ENCODE peak calls at places on chromosomes 16 and 17, in ten cellular contexts. A is ACHN; E is DMS153; Z is activated effector memory CD4-positive, alpha-beta T cell treated with anti-CD3 and anti-CD28 coated beads, Interleukin-2, amount 50 U/mL, for 16 hours; V is transverse colon; P is lower leg skin; D is tibial nerve; B is activated T-helper 1 cell treated with anti-CD3 and anti-CD28 coated beads, Interleukin-12 subunit alpha, Interleukin-12 subunit beta, Interleukin-2, Interleukin-4 antibody, amounts not matched to agents 30 ng/mL and 10 ng/mL and 1 ng/mL, durations not matched to agents 14 hours and 24 hours and 36 hours; Y is GM13976; R is kidney glomerular epithelial cell. F is an unnamed sample.

GRCh38 chr16:3073448-3073847 is 8.0 kb downstream of the IL32 start:
- DNase-seq in A (no peak), E (no peak), Z (no peak), V (no peak), P (no peak), D (no peak), B (no peak), Y (no peak), R (no peak), F (no peak)

GRCh38 chr16:53912155-53912554 is 208.2 kb downstream of the FTO start:
- DNase-seq in A (no peak), E (no peak), Z (peak), V (no peak), P (no peak), D (no peak), B (peak), Y (peak), R (peak), F (peak)

GRCh38 chr16:556479-557173 is 3.6 kb upstream of the PRR35 start:
- DNase-seq in A (no peak), E (no peak), Z (no peak), V (no peak), P (no peak), D (no peak), B (no peak), Y (peak), R (no peak), F (no peak)

GRCh38 chr17:45147102-45147580 is 1.1 kb upstream of the HEXIM1 start:
- DNase-seq in A (peak), E (no peak), Z (no peak), V (no peak), P (peak), D (peak), B (no peak), Y (peak), R (peak), F (peak)

GRCh38 chr17:4796550-4796915 is 569 bp downstream of the PSMB6 start:
- DNase-seq in A (peak), E (no peak), Z (peak), V (peak), P (no peak), D (no peak), B (no peak), Y (no peak), R (peak), F (no peak)

GRCh38 chr17:34173221-34173620 is 81.9 kb upstream of the CCL2 start:
- DNase-seq in A (no peak), E (no peak), Z (no peak), V (no peak), P (no peak), D (no peak), B (no peak), Y (no peak), R (no peak), F (no peak)

GRCh38 chr16:81551821-81552304 is 107.3 kb downstream of the CMIP start:
- DNase-seq in A (no peak), E (no peak), Z (no peak), V (no peak), P (no peak), D (no peak), B (no peak), Y (no peak), R (no peak), F (no peak)

GRCh38 chr17:45394001-45394912 is 38.4 kb downstream of the ARHGAP27 start:
- DNase-seq in A (no peak), E (no peak), Z (no peak), V (no peak), P (no peak), D (no peak), B (no peak), Y (no peak), R (no peak), F (no peak)

GRCh38 chr16:18013863-18014262 is 322.7 kb downstream of the NPIPA8 start:
- DNase-seq in A (no peak), E (no peak), Z (no peak), V (no peak), P (no peak), D (no peak), B (no peak), Y (no peak), R (no peak), F (no peak)

GRCh38 chr16:51931596-51931995 is 615.3 kb downstream of the TOX3 start:
- DNase-seq in A (no peak), E (no peak), Z (no peak), V (no peak), P (no peak), D (no peak), B (no peak), Y (no peak), R (no peak), F (no peak)

GRCh38 chr17:80633197-80633596 is 88.6 kb downstream of the RPTOR start:
- DNase-seq in A (no peak), E (no peak), Z (no peak), V (no peak), P (no peak), D (no peak), B (no peak), Y (no peak), R (no peak), F (no peak)

GRCh38 chr16:11251525-11252481 is 4.2 kb downstream of the SOCS1 start:
- DNase-seq in A (no peak), E (no peak), Z (peak), V (peak), P (no peak), D (no peak), B (peak), Y (peak), R (peak), F (peak)